ENCODE peak calls at places on chromosomes 2 and 18, in ten cellular contexts. P is NCI-H446; M is progenitor cell of endocrine pancreas; H is tibial artery; O is T-cell; L is GM04503; Y is Kasumi-1; X is stimulated activated CD4-positive, alpha-beta T cell treated with anti-CD3 and anti-CD28 coated beads, Interleukin-12 subunit alpha, Interleukin-12 subunit beta, amount 100 ng/mL, for 24 hours; E is HuH-7; I is neural crest cell. T is an unnamed sample.

GRCh38 chr2:111058264-111058663 is 62.5 kb upstream of the BCL2L11 start:
- DNase-seq in E (no peak), P (no peak), X (no peak), O (no peak), M (no peak), H (no peak), L (no peak), I (no peak), Y (no peak), T (no peak)

GRCh38 chr2:75654012-75654411 is 7.4 kb downstream of the MRPL19 start:
- DNase-seq in O (no peak), X (no peak), L (no peak), P (no peak), Y (no peak), E (no peak), H (no peak), M (no peak), I (no peak), T (no peak)

GRCh38 chr18:57780318-57781127 is 22.6 kb downstream of the ATP8B1 start:
- DNase-seq in I (no peak), H (no peak), Y (no peak), P (peak; percentile 65), M (no peak), O (no peak), E (no peak), X (no peak), L (no peak), T (no peak)

GRCh38 chr2:231185050-231185725 is 13.2 kb upstream of the ARMC9 start:
- DNase-seq in I (no peak), H (peak; percentile 78), P (no peak), E (no peak), X (no peak), Y (no peak), L (no peak), O (no peak), M (peak; percentile 5), T (no peak)

GRCh38 chr18:30889582-30890301 is 152.8 kb downstream of the DSC3 start:
- DNase-seq in Y (peak; percentile 38), O (no peak), M (no peak), P (no peak), E (no peak), H (no peak), L (no peak), X (no peak), I (no peak), T (no peak)

GRCh38 chr2:121803503-121803902 is 48.1 kb downstream of the TSN start:
- DNase-seq in O (no peak), I (no peak), X (no peak), L (no peak), M (no peak), Y (peak; percentile 42), E (no peak), P (no peak), H (no peak), T (no peak)

GRCh38 chr18:3667255-3668137 is 217.5 kb downstream of the TGIF1 start:
- DNase-seq in P (no peak), H (no peak), Y (no peak), X (no peak), I (no peak), O (no peak), E (no peak), M (no peak), L (no peak), T (no peak)

GRCh38 chr2:230690439-230690838 is 22.2 kb upstream of the CAB39 start:
- DNase-seq in L (no peak), P (no peak), H (no peak), M (no peak), I (no peak), Y (no peak), E (no peak), O (no peak), X (no peak), T (no peak)

GRCh38 chr2:167832840-167833239 is 414.6 kb downstream of the STK39 start:
- DNase-seq in I (no peak), Y (no peak), P (no peak), L (no peak), E (no peak), O (no peak), X (no peak), M (no peak), H (no peak), T (no peak)

GRCh38 chr2:38037757-38038615 is 38.0 kb downstream of the CYP1B1 start:
- DNase-seq in P (no peak), L (peak; percentile 13), Y (no peak), H (no peak), E (peak; percentile 37), O (no peak), M (no peak), X (peak; percentile 16), I (no peak), T (peak; percentile 65)